ENCODE peak calls at places on chromosomes 1 and 21, in eight cellular contexts. O is heart left ventricle, I is AG10803, A is MM.1S, X is GM10248, P is cardiac fibroblast, M is uterus, Z is stomach. Y is an unnamed sample.

GRCh38 chr1:25922064-25922632 is 15.9 kb upstream of the STMN1 start:
- DNase-seq in O (no peak), I (no peak), A (no peak), X (no peak), P (no peak), M (no peak), Z (no peak), Y (no peak)

GRCh38 chr1:247421074-247421473 is 5.1 kb downstream of the NLRP3 start:
- DNase-seq in O (no peak), I (no peak), A (no peak), X (no peak), P (no peak), M (no peak), Z (no peak), Y (no peak)

GRCh38 chr1:145956776-145957442 is 908 bp downstream of the LIX1L start:
- DNase-seq in O (peak), I (peak), A (no peak), X (no peak), P (peak), M (peak), Z (no peak), Y (no peak)

GRCh38 chr1:118084400-118084799 is 100.6 kb downstream of the SPAG17 start:
- DNase-seq in O (no peak), I (no peak), A (no peak), X (no peak), P (no peak), M (no peak), Z (no peak), Y (no peak)

GRCh38 chr21:25953196-25953595 is 217.4 kb downstream of the APP start:
- DNase-seq in O (no peak), I (no peak), A (no peak), X (no peak), P (no peak), M (no peak), Z (no peak), Y (no peak)

GRCh38 chr1:68112835-68113243 is 62.4 kb upstream of the DIRAS3 start:
- DNase-seq in O (peak), I (peak), A (no peak), X (no peak), P (peak), M (no peak), Z (no peak), Y (no peak)

GRCh38 chr1:82449671-82450070 is 648.9 kb downstream of the ADGRL2 start:
- DNase-seq in O (no peak), I (peak), A (no peak), X (no peak), P (peak), M (no peak), Z (no peak), Y (no peak)

GRCh38 chr1:46800742-46801141 is 1.9 kb downstream of the CYP4B1 start:
- DNase-seq in O (no peak), I (no peak), A (no peak), X (no peak), P (no peak), M (no peak), Z (no peak), Y (no peak)

GRCh38 chr1:201059401-201059800 is 35.9 kb upstream of the KIF21B start:
- DNase-seq in O (no peak), I (no peak), A (no peak), X (no peak), P (no peak), M (no peak), Z (no peak), Y (no peak)

GRCh38 chr1:247919952-247920351 is at the start of gene OR2T8:
- DNase-seq in O (no peak), I (no peak), A (no peak), X (no peak), P (no peak), M (no peak), Z (no peak), Y (no peak)

GRCh38 chr21:34886554-34887385 is 162.3 kb downstream of the RUNX1 start:
- DNase-seq in O (no peak), I (peak), A (peak), X (no peak), P (no peak), M (no peak), Z (no peak), Y (peak)

GRCh38 chr1:20948091-20948490 is 161.0 kb upstream of the HP1BP3 start:
- DNase-seq in O (no peak), I (peak), A (no peak), X (no peak), P (no peak), M (no peak), Z (no peak), Y (no peak)

DNA sequence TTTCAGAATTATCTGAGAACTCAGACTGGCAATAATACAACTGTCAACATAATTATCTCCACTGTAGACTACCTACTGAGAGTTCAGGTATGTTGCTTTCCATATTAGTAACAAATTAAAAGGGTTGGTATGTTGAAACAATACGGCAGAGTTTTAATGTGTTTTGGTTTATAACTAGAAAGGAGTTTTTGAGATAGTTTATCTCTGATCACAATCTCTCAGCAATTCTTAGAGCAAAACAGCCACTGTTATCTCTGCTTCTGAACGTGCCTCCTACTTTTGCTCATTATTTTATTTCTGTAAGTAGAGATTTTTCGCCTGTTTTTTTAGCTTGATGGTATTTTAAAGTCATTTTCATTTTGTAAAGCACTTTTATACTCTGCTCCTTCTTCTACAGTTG is 118.7 kb downstream of the ZP4 start:
- DNase-seq in O (no peak), I (no peak), A (no peak), X (no peak), P (no peak), M (no peak), Z (no peak), Y (no peak)
- TF ChIP-seq CTCF in O (no peak), I (no peak), A (no peak), X (no peak), P (no peak), M (no peak), Z (no peak), Y (no peak)

DNA sequence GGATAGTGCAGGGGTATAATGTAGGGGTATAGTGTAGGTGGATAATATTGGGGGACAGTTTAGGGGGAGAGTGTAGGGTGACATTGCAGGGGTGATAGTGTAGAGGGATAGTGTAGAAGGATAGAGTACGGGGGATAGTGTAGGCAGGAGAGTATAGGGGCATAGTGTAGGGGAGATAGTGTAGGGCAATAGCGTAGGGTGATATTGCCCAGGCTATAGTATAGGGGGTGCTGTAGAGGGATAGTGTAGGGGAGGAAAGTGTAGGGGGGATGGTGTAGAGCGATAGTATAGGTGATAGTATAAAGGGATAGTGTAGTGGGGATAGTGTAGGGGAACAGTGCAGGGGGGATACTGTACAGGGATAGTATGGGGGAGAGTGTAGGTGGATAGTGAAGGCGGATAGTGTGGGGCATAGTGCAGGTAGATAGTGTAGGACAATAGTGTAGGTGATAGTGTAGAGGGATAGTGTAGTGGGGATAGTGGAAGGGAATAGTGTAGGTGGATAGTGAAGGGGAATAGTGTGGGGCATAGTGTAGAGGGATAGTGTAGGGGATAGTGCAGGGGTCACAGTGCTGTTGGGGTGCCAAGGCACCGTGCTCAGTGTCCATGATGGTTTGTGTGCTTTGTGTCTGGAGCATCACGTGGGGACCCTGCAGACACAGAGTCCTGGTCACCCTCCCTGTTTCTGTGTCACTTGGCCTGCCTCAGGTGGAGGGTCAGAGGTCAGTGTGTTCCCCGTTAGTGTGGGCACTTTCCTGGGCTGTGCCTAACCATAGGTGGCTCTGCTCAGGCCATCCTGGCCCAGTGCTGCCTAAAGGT is 10.5 kb upstream of the ARF1 start:
- DNase-seq in O (no peak), I (no peak), A (no peak), X (no peak), P (no peak), M (no peak), Z (no peak), Y (no peak)
- TF ChIP-seq CTCF in O (no peak), I (no peak), A (no peak), X (no peak), P (no peak), M (no peak), Z (no peak), Y (no peak)

GRCh38 chr1:198584163-198584562 is 43.7 kb upstream of the ATP6V1G3 start:
- DNase-seq in O (no peak), I (no peak), A (no peak), X (no peak), P (no peak), M (no peak), Z (no peak), Y (no peak)
- TF ChIP-seq CTCF in O (no peak), I (no peak), A (no peak), X (no peak), P (no peak), M (no peak), Z (no peak), Y (no peak)

GRCh38 chr21:43034826-43035225 is 40.8 kb downstream of the CBS start:
- DNase-seq in O (no peak), I (no peak), A (no peak), X (no peak), P (no peak), M (no peak), Z (no peak), Y (no peak)

GRCh38 chr21:43034098-43034497 is 41.5 kb downstream of the CBS start:
- DNase-seq in O (no peak), I (no peak), A (no peak), X (no peak), P (peak), M (no peak), Z (no peak), Y (no peak)

GRCh38 chr21:43027846-43028731 is 47.5 kb downstream of the CBS start:
- DNase-seq in O (no peak), I (no peak), A (no peak), X (no peak), P (no peak), M (no peak), Z (no peak), Y (no peak)

GRCh38 chr21:43029785-43030184 is 45.9 kb downstream of the CBS start:
- DNase-seq in O (no peak), I (no peak), A (no peak), X (no peak), P (no peak), M (no peak), Z (no peak), Y (no peak)

DNA sequence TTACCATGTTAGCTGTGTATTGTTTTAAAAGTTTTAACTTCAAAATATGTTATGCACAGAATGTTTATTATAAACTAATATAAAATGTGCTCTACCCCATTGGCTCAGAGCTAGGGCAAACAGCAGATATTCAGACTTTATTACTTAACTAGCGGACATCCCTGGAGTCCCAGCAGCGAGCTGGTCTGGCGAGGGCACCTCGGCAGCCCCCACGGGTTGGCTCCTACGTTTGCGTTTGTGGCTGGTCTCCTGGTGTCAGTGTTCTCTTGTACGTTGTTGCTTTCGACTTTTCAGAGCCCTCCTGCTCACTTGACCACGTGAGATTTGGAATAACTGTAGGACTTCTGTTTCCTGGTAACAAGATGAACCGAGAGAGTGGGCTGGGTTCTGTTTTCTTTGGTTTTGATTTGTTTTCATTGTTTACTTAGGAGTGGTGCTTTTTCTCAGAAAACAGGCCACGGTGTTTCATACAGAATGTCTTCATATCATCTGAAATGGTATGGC is 44.5 kb downstream of the CBS start:
- DNase-seq in O (no peak), I (no peak), A (no peak), X (no peak), P (no peak), M (no peak), Z (no peak), Y (no peak)
- TF ChIP-seq CTCF in O (no peak), I (no peak), A (no peak), X (no peak), P (no peak), M (no peak), Z (no peak), Y (no peak)

DNA sequence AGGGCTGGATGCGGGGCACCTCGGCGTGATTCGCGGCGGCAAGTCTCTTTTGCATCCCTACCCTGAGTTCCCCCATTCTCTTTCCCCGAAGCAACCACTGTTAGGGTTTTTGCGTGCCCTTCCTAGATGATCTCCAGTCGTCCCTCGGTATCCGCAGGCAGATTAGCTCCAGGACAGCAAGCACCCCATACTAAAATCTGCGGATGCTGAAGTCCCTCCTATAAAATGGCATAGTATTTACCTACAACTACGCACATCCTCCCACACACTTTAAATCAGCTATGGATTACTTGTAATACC is 22.8 kb upstream of the CFAP126 start:
- DNase-seq in O (no peak), I (peak), A (no peak), X (no peak), P (no peak), M (no peak), Z (no peak), Y (peak)
- TF ChIP-seq CTCF in O (no peak), I (no peak), A (no peak), X (no peak), P (no peak), M (no peak), Z (no peak), Y (no peak)

DNA sequence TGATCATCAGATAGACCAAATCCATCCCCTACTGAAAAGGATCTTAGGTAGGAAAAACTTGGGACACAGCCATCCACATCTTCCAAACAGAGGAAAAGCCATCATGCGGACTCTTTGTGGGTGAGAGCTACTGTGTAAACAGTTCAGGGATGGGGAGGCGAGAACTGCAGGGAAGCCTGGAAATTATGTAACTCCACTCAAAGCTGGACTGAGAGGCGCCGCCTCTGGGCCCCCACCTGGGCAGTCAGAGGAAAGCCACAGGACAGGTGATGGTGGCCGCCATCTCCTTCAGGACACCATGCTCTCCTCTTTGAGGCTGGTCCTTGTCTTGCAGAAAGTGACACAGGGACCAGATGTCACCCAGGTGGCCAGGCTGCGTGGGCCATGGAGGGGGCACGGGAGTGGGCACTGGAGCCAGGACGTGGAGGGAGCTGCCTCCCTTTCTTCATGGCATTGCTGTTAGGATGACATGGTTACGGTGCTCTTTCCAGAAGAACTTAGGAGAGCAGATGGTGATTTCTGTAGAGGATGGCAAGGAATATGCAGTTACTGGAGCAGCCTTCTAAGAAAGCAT is 32.1 kb upstream of the TDRD10 start:
- DNase-seq in O (no peak), I (no peak), A (no peak), X (no peak), P (no peak), M (no peak), Z (no peak), Y (no peak)
- TF ChIP-seq CTCF in O (no peak), I (no peak), A (no peak), X (no peak), P (no peak), M (no peak), Z (no peak), Y (no peak)

DNA sequence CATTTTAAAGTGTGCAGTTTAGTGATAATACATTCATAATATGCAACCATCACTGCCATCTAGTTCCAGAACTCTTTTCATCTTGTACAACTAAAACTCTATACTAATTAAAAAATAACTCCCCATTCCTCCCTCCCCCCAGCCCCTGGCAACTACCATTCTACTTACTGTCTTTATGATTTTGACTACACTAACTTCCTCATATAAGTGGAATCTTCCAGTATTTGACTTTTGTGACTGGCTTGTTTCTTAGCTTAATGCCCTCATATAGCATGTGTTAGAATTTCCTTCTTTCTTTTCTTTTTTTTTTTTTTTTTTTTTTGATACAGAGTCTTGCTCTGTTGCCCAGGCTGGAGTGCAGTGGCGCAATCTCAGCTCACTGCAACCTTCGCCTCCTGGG is 1.4 kb upstream of the NVL start:
- DNase-seq in O (no peak), I (no peak), A (no peak), X (no peak), P (no peak), M (no peak), Z (no peak), Y (no peak)
- TF ChIP-seq CTCF in O (no peak), I (no peak), A (no peak), X (no peak), P (no peak), M (no peak), Z (no peak), Y (no peak)